ENCODE peak calls at places on chromosomes 6 and 20, in four cellular contexts. M is ovary, E is endodermal cell, T is colonic mucosa. W is an unnamed sample.

GRCh38 chr6:106155219-106155830 is 69.2 kb downstream of the PRDM1 start:
- DNase-seq in M (no peak), E (peak; percentile 63), T (no peak), W (no peak)

GRCh38 chr6:2862712-2863174 is 21.1 kb upstream of the SERPINB1 start:
- DNase-seq in M (no peak), E (peak; percentile 29), T (peak; percentile 14), W (no peak)

GRCh38 chr20:36645998-36646397 is at the start of gene SLA2:
- DNase-seq in M (no peak), E (no peak), T (peak; percentile 32), W (peak; percentile 53)

GRCh38 chr6:32854376-32855178 is 585 bp downstream of the PSMB9 start:
- DNase-seq in M (peak; percentile 49), E (no peak), T (peak; percentile 71), W (peak; percentile 83)

GRCh38 chr6:38477680-38478260 is 162.0 kb downstream of the BTBD9 start:
- DNase-seq in M (no peak), E (peak; percentile 77), T (no peak), W (no peak)

GRCh38 chr20:63357921-63358905 is 2.9 kb downstream of the CHRNA4 start:
- DNase-seq in M (no peak), E (no peak), T (no peak), W (no peak)

GRCh38 chr6:132797975-132798819 is at the start of gene SLC18B1:
- DNase-seq in M (peak; percentile 60), E (peak; percentile 87), T (peak; percentile 74), W (peak; percentile 62)

GRCh38 chr6:2127484-2127911 is 117.9 kb downstream of the GMDS start:
- DNase-seq in M (no peak), E (no peak), T (no peak), W (peak; percentile 70)

GRCh38 chr6:166839569-166839968 is 116.8 kb downstream of the RNASET2 start:
- DNase-seq in M (no peak), E (no peak), T (no peak), W (no peak)

GRCh38 chr20:12058201-12058600 is 140.5 kb downstream of the BTBD3 start:
- DNase-seq in M (no peak), E (no peak), T (no peak), W (no peak)

GRCh38 chr20:9021699-9022098 is 47.2 kb upstream of the PLCB4 start:
- DNase-seq in M (no peak), E (peak; percentile 53), T (no peak), W (no peak)

GRCh38 chr20:2173186-2173585 is 71.6 kb downstream of the STK35 start:
- DNase-seq in M (no peak), E (no peak), T (no peak), W (no peak)

DNA sequence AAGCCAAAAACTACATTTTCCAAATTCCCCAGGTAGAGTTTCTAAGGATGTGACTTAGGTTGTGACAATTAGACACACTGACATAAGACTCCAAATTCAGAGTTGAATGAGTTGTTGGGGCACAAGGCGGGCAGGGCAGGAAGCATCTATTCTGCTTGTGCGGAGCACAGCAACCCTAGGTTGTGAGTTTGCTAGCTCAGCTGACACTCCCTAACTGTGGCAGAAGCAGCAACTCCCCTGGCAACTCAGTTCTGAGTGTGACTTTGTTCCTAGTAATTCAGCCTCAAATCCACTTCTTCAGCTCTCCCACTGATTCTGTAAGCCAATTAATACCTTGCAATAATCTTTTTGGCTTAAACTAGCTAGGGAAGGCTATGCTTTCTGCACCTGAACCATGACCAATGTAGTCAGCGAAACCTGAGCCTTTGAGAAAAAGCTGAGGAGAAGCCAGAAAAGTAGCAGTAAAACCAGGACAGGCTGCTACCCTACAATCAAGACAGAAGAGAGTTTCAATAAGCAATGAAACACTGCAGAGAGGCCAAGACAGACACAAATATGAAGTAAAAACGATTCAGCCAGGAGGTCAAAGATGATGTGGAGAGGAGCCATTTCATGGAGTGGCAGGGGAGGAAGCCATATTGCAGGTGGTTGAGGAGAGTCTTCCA is 30.0 kb upstream of the PAQR8 start:
- DNase-seq in M (no peak), E (no peak), T (no peak), W (no peak)
- H3K27ac ChIP-seq in M (no peak overlapping the region), E (no peak overlapping the region), T (peak overlapping the region; percentile 85), W (no peak overlapping the region)

GRCh38 chr6:16725145-16725864 is 36.0 kb downstream of the ATXN1 start:
- DNase-seq in M (no peak), E (no peak), T (no peak), W (no peak)
- H3K27ac ChIP-seq in M (peak overlapping the region; percentile 74), E (no peak overlapping the region), T (peak overlapping the region; percentile 58), W (peak overlapping the region; percentile 20)

DNA sequence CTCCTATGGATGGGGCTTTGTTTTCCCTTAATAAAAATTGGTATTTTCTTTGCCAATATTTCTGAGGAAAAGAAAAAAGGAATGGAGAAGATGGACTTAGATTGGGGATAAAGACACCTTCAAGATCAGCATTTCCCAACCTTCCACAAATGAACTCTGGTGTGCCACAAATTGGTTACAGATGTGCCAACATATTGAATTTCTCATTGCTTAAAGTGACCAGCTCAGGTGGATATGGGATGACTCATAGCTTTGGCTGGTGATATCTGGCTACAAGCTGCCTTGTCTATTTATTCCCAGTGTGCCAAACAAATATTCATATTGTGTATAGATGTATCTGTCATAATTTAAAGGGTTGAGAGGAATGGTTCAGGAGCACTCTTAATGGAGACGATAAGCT is 32.5 kb downstream of the THEMIS start:
- DNase-seq in M (no peak), E (no peak), T (no peak), W (no peak)
- H3K27ac ChIP-seq in M (no peak overlapping the region), E (no peak overlapping the region), T (no peak overlapping the region), W (no peak overlapping the region)

GRCh38 chr6:155538708-155539107 is 83.1 kb upstream of the NOX3 start:
- DNase-seq in M (no peak), E (no peak), T (no peak), W (no peak)

GRCh38 chr6:155543141-155543870 is 87.7 kb upstream of the NOX3 start:
- DNase-seq in M (no peak), E (no peak), T (no peak), W (no peak)

GRCh38 chr6:155544677-155545076 is 89.0 kb upstream of the NOX3 start:
- DNase-seq in M (no peak), E (no peak), T (no peak), W (no peak)

GRCh38 chr6:155541976-155542375 is 86.3 kb upstream of the NOX3 start:
- DNase-seq in M (no peak), E (no peak), T (no peak), W (no peak)
- H3K27ac ChIP-seq in M (no peak overlapping the region), E (no peak overlapping the region), T (no peak overlapping the region), W (no peak overlapping the region)

DNA sequence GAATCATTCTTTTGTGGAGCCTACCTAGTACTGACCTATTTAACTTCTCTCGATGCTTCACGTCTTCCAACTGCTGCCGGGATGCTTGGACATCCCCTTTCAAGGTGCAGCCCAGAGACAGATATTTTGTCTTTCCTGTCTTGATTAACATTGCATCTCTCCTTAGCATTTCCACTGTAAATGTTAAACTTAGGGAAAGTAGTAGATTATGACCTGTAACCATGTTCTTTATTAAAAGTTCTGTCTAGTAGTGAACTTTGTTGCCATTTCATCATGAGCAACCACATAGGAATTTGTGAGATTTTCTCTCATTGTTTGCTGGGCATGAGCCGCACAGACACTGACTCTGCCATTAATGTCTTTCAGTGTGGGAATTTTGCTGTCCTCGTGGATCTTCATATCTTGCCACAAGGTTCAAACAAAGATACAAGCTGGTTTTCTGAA is 117.9 kb downstream of the JAG1 start:
- DNase-seq in M (no peak), E (no peak), T (no peak), W (no peak)
- H3K27ac ChIP-seq in M (no peak overlapping the region), E (peak overlapping the region; percentile 48), T (no peak overlapping the region), W (no peak overlapping the region)

GRCh38 chr20:35630636-35631035 is 15.0 kb downstream of the SPAG4 start:
- DNase-seq in M (no peak), E (no peak), T (no peak), W (no peak)

GRCh38 chr20:35626386-35627001 is 10.9 kb downstream of the SPAG4 start:
- DNase-seq in M (no peak), E (no peak), T (no peak), W (no peak)

GRCh38 chr20:35632539-35633115 is 17.0 kb downstream of the SPAG4 start:
- DNase-seq in M (no peak), E (no peak), T (no peak), W (no peak)

GRCh38 chr20:35627121-35627520 is 11.5 kb downstream of the SPAG4 start:
- DNase-seq in M (no peak), E (no peak), T (peak; percentile 14), W (no peak)

GRCh38 chr20:35629432-35630145 is 14.0 kb downstream of the SPAG4 start:
- DNase-seq in M (no peak), E (no peak), T (no peak), W (no peak)
- H3K27ac ChIP-seq in M (no peak overlapping the region), E (no peak overlapping the region), T (no peak overlapping the region), W (no peak overlapping the region)

W was measured in small intestine.